ENCODE peak calls at places on chromosomes 6 and 20, in ten cellular contexts. G is A673; Q is mesenteric fat pad; N is HTR-8/SVneo; A is stimulated activated CD4-positive, alpha-beta T cell treated with anti-CD3 and anti-CD28 coated beads, Interleukin-12 subunit alpha, Interleukin-12 subunit beta, amount 100 ng/mL, for 4 hours; K is activated naive CD4-positive, alpha-beta T cell treated with anti-CD3 and anti-CD28 coated beads, Interleukin-2, amount 10 ng/mL, durations not matched to agents 7 days and 5 days; W is neuronal stem cell; Z is activated T-helper 1 cell treated with anti-CD3 and anti-CD28 coated beads, Interleukin-2, amount 50 U/mL, for 16 hours; B is small intestine; O is NCI-H1694. J is an unnamed sample.

GRCh38 chr6:22471746-22472145 is 97.6 kb upstream of the HDGFL1 start:
- DNase-seq in G (no peak), Q (no peak), N (no peak), A (no peak), K (no peak), W (no peak), Z (no peak), B (no peak), O (no peak), J (no peak)

GRCh38 chr20:35276408-35276807 is 1.5 kb downstream of the MMP24OS start:
- DNase-seq in G (no peak), Q (no peak), N (no peak), A (no peak), K (no peak), W (no peak), Z (no peak), B (no peak), O (no peak), J (no peak)

GRCh38 chr20:17304785-17305184 is 77.9 kb downstream of the PCSK2 start:
- DNase-seq in G (no peak), Q (no peak), N (no peak), A (no peak), K (no peak), W (no peak), Z (no peak), B (no peak), O (no peak), J (no peak)

GRCh38 chr6:21823371-21823770 is 229.8 kb downstream of the SOX4 start:
- DNase-seq in G (peak), Q (no peak), N (no peak), A (no peak), K (no peak), W (no peak), Z (no peak), B (no peak), O (no peak), J (no peak)

GRCh38 chr6:161100072-161100471 is 108.5 kb downstream of the MAP3K4 start:
- DNase-seq in G (no peak), Q (no peak), N (no peak), A (no peak), K (no peak), W (no peak), Z (no peak), B (no peak), O (no peak), J (no peak)

GRCh38 chr6:161423271-161423670 is 149.4 kb upstream of the AGPAT4 start:
- DNase-seq in G (no peak), Q (no peak), N (no peak), A (no peak), K (no peak), W (no peak), Z (no peak), B (no peak), O (no peak), J (no peak)

GRCh38 chr6:117681321-117681720 is 6.1 kb downstream of the NUS1 start:
- DNase-seq in G (no peak), Q (no peak), N (no peak), A (no peak), K (no peak), W (no peak), Z (no peak), B (no peak), O (no peak), J (no peak)

GRCh38 chr6:169908403-169908933 is 157.0 kb downstream of the ERMARD start:
- DNase-seq in G (no peak), Q (no peak), N (no peak), A (no peak), K (no peak), W (no peak), Z (no peak), B (no peak), O (no peak), J (no peak)

GRCh38 chr6:53701333-53702073 is 35.9 kb upstream of the KLHL31 start:
- DNase-seq in G (no peak), Q (no peak), N (no peak), A (no peak), K (no peak), W (no peak), Z (no peak), B (no peak), O (peak), J (no peak)

GRCh38 chr20:48052492-48052870 is 267.2 kb upstream of the SULF2 start:
- DNase-seq in G (peak), Q (no peak), N (no peak), A (no peak), K (no peak), W (no peak), Z (no peak), B (no peak), O (no peak), J (no peak)

GRCh38 chr20:30167540-30167939 is 1089.9 kb upstream of the DEFB115 start:
- DNase-seq in G (no peak), Q (no peak), N (no peak), A (no peak), K (no peak), W (no peak), Z (no peak), B (no peak), O (no peak), J (no peak)

GRCh38 chr6:37140145-37140544 is 29.8 kb upstream of the PIM1 start:
- DNase-seq in G (no peak), Q (no peak), N (no peak), A (no peak), K (no peak), W (no peak), Z (no peak), B (no peak), O (no peak), J (no peak)

GRCh38 chr6:167294651-167295494 is 3.8 kb downstream of the UNC93A start:
- DNase-seq in G (no peak), Q (peak), N (no peak), A (no peak), K (no peak), W (no peak), Z (no peak), B (no peak), O (no peak), J (no peak)

GRCh38 chr20:1505361-1505760 is 14.1 kb upstream of the SIRPB2 start:
- DNase-seq in G (no peak), Q (no peak), N (no peak), A (no peak), K (no peak), W (no peak), Z (no peak), B (no peak), O (no peak), J (no peak)

GRCh38 chr20:41910558-41910957 is 292.4 kb upstream of the CHD6 start:
- DNase-seq in G (no peak), Q (no peak), N (no peak), A (no peak), K (no peak), W (no peak), Z (no peak), B (no peak), O (no peak), J (no peak)

GRCh38 chr6:11685411-11686093 is 93.1 kb downstream of the ADTRP start:
- DNase-seq in G (peak), Q (no peak), N (peak), A (no peak), K (no peak), W (no peak), Z (no peak), B (peak), O (no peak), J (no peak)

GRCh38 chr20:58228484-58229197 is at the start of gene ANKRD60:
- DNase-seq in G (peak), Q (no peak), N (no peak), A (peak), K (peak), W (peak), Z (peak), B (no peak), O (peak), J (no peak)

GRCh38 chr6:105346052-105346451 is 56.8 kb downstream of the PREP start:
- DNase-seq in G (peak), Q (no peak), N (no peak), A (no peak), K (no peak), W (no peak), Z (no peak), B (no peak), O (no peak), J (no peak)

GRCh38 chr6:43608310-43608763 is 20.7 kb downstream of the GTPBP2 start:
- DNase-seq in G (peak), Q (no peak), N (peak), A (peak), K (peak), W (peak), Z (peak), B (peak), O (peak), J (peak)

GRCh38 chr6:80333342-80333741 is 226.9 kb downstream of the BCKDHB start:
- DNase-seq in G (peak), Q (no peak), N (no peak), A (no peak), K (no peak), W (no peak), Z (no peak), B (no peak), O (no peak), J (no peak)

GRCh38 chr20:4949833-4950178 is 51.5 kb downstream of the SLC23A2 start:
- DNase-seq in G (peak), Q (no peak), N (no peak), A (no peak), K (no peak), W (no peak), Z (no peak), B (no peak), O (peak), J (peak)

GRCh38 chr20:52800734-52801627 is 171.2 kb upstream of the TSHZ2 start:
- DNase-seq in G (no peak), Q (no peak), N (no peak), A (no peak), K (no peak), W (no peak), Z (no peak), B (no peak), O (no peak), J (no peak)

GRCh38 chr6:14129572-14129971 is 12.0 kb downstream of the CD83 start:
- DNase-seq in G (peak), Q (no peak), N (peak), A (peak), K (peak), W (peak), Z (no peak), B (peak), O (peak), J (no peak)

GRCh38 chr6:167079853-167080297 is 43.0 kb upstream of the CCR6 start:
- DNase-seq in G (no peak), Q (no peak), N (no peak), A (peak), K (peak), W (no peak), Z (peak), B (no peak), O (no peak), J (peak)

GRCh38 chr6:61200444-61200843 is 1085.6 kb downstream of the KHDRBS2 start:
- DNase-seq in G (no peak), Q (no peak), N (no peak), A (no peak), K (no peak), W (no peak), Z (no peak), B (no peak), O (no peak), J (no peak)

GRCh38 chr6:53926505-53926904 is 131.7 kb downstream of the LRRC1 start:
- DNase-seq in G (peak), Q (no peak), N (peak), A (no peak), K (no peak), W (no peak), Z (no peak), B (no peak), O (no peak), J (no peak)

GRCh38 chr20:54658525-54658924 is 183.1 kb downstream of the DOK5 start:
- DNase-seq in G (no peak), Q (no peak), N (no peak), A (no peak), K (no peak), W (no peak), Z (no peak), B (no peak), O (no peak), J (no peak)

GRCh38 chr6:49551126-49551865 is 828 bp downstream of the C6orf141 start:
- DNase-seq in G (peak), Q (no peak), N (no peak), A (no peak), K (peak), W (peak), Z (no peak), B (peak), O (no peak), J (no peak)

GRCh38 chr20:24600012-24600411 is 130.6 kb downstream of the SYNDIG1 start:
- DNase-seq in G (no peak), Q (no peak), N (no peak), A (no peak), K (no peak), W (no peak), Z (no peak), B (no peak), O (no peak), J (no peak)

GRCh38 chr20:2871111-2871465 is 2.2 kb upstream of the PTPRA start:
- DNase-seq in G (no peak), Q (no peak), N (no peak), A (no peak), K (no peak), W (no peak), Z (no peak), B (no peak), O (no peak), J (no peak)

GRCh38 chr6:73248192-73248898 is 14.7 kb downstream of the KHDC1 start:
- DNase-seq in G (no peak), Q (no peak), N (no peak), A (no peak), K (no peak), W (no peak), Z (no peak), B (no peak), O (no peak), J (no peak)

GRCh38 chr6:112286010-112286409 is 31.6 kb upstream of the LAMA4 start:
- DNase-seq in G (no peak), Q (no peak), N (no peak), A (no peak), K (peak), W (no peak), Z (no peak), B (peak), O (no peak), J (no peak)

GRCh38 chr20:20017852-20018245 is 687 bp downstream of the NAA20 start:
- DNase-seq in G (peak), Q (no peak), N (peak), A (no peak), K (peak), W (no peak), Z (no peak), B (no peak), O (no peak), J (peak)

GRCh38 chr6:30682181-30683117 is 4.0 kb downstream of the PPP1R18 start:
- DNase-seq in G (peak), Q (peak), N (peak), A (peak), K (peak), W (no peak), Z (peak), B (peak), O (no peak), J (peak)

GRCh38 chr20:43415661-43416430 is 41.9 kb upstream of the SRSF6 start:
- DNase-seq in G (no peak), Q (peak), N (no peak), A (no peak), K (no peak), W (no peak), Z (no peak), B (no peak), O (no peak), J (no peak)